ENCODE peak calls at places on chromosome 4, in ten cellular contexts. D, H, X, F, I, K, T, Q, P and N are unnamed samples.

GRCh38 chr4:102663073-102663472 is 97.7 kb downstream of the MANBA start:
- DNase-seq in K (no peak), Q (no peak), H (no peak), I (no peak), D (no peak), F (no peak), P (no peak), T (peak), X (peak), N (peak)

GRCh38 chr4:52833941-52834525 is 28.1 kb upstream of the RASL11B start:
- DNase-seq in X (peak), Q (no peak), T (no peak), H (no peak), K (no peak), D (no peak), I (no peak), P (no peak), F (no peak), N (peak)

GRCh38 chr4:150581611-150582010 is 340 bp upstream of the MAB21L2 start:
- DNase-seq in T (no peak), F (no peak), D (no peak), I (peak), K (no peak), Q (no peak), H (no peak), P (no peak), X (no peak), N (no peak)

GRCh38 chr4:117134386-117134785 is 49.0 kb upstream of the TRAM1L1 start:
- DNase-seq in Q (no peak), D (peak), P (peak), T (peak), H (no peak), I (no peak), X (peak), K (no peak), F (no peak), N (peak)

GRCh38 chr4:125283702-125284279 is 31.0 kb upstream of the FAT4 start:
- DNase-seq in X (peak), F (no peak), I (no peak), D (no peak), K (no peak), H (peak), P (peak), Q (no peak), T (peak), N (no peak)

GRCh38 chr4:173535932-173536331 is 5.9 kb upstream of the HAND2 start:
- DNase-seq in X (no peak), D (no peak), T (no peak), P (no peak), I (no peak), K (no peak), Q (no peak), F (no peak), H (no peak), N (no peak)

GRCh38 chr4:182367153-182367552 is 124.0 kb downstream of the TENM3 start:
- DNase-seq in H (no peak), P (no peak), F (no peak), D (no peak), Q (no peak), K (no peak), I (no peak), X (no peak), T (no peak), N (no peak)

GRCh38 chr4:153023692-153024394 is 87.7 kb downstream of the FHDC1 start:
- DNase-seq in Q (no peak), K (no peak), H (no peak), D (no peak), P (no peak), I (no peak), T (no peak), X (no peak), F (no peak), N (peak)

GRCh38 chr4:537436-538264 is 38.4 kb downstream of the TMEM271 start:
- DNase-seq in F (no peak), X (no peak), Q (no peak), D (no peak), K (no peak), P (no peak), T (no peak), H (no peak), I (no peak), N (no peak)

GRCh38 chr4:121510260-121510942 is 129.6 kb upstream of the QRFPR start:
- DNase-seq in P (no peak), F (no peak), I (no peak), T (no peak), Q (no peak), D (no peak), H (no peak), X (no peak), K (no peak), N (no peak)

GRCh38 chr4:98865059-98865458 is 63.9 kb downstream of the EIF4E start:
- DNase-seq in X (no peak), I (no peak), F (no peak), K (no peak), P (no peak), T (no peak), H (no peak), D (no peak), Q (no peak), N (no peak)

GRCh38 chr4:123785515-123785914 is 388.9 kb downstream of the SPRY1 start:
- DNase-seq in Q (no peak), H (no peak), P (no peak), X (peak), K (no peak), F (no peak), T (peak), D (no peak), I (no peak), N (peak)

GRCh38 chr4:172809998-172810397 is 358.6 kb upstream of the GALNT7 start:
- DNase-seq in D (no peak), X (no peak), T (no peak), I (no peak), H (no peak), Q (no peak), F (no peak), K (no peak), P (no peak), N (no peak)

GRCh38 chr4:8592366-8593267 is at the start of gene CPZ:
- DNase-seq in T (peak), Q (no peak), D (no peak), K (no peak), X (peak), H (no peak), F (no peak), I (no peak), P (no peak), N (no peak)